ENCODE peak calls at places on chromosomes 3 and 15, in four cellular contexts. K is T follicular helper cell, Q is nephron progenitor cell, A is HuH-7. I is an unnamed sample.

GRCh38 chr3:124885466-124886167 is 1.5 kb downstream of the ITGB5 start:
- DNase-seq in Q (peak; percentile 38), A (no peak), K (no peak), I (no peak)

GRCh38 chr15:91055548-91056331 is 33.3 kb upstream of the VPS33B start:
- DNase-seq in K (peak; percentile 11), Q (peak; percentile 63), A (peak; percentile 73), I (peak; percentile 73)

GRCh38 chr15:98746375-98746679 is 98.0 kb downstream of the IGF1R start:
- DNase-seq in K (no peak), Q (no peak), A (no peak), I (no peak)

GRCh38 chr3:13712682-13713180 is 163.8 kb downstream of the FBLN2 start:
- DNase-seq in A (no peak), Q (no peak), K (no peak), I (no peak)

GRCh38 chr15:82093774-82094211 is 48.0 kb upstream of the MEX3B start:
- DNase-seq in A (no peak), Q (no peak), K (no peak), I (peak; percentile 28)

GRCh38 chr3:58623961-58624360 is 42.6 kb downstream of the FAM3D start:
- DNase-seq in K (no peak), A (no peak), Q (no peak), I (no peak)

GRCh38 chr15:91849749-91850161 is 3.8 kb upstream of the SLCO3A1 start:
- DNase-seq in A (peak; percentile 52), K (no peak), Q (no peak), I (peak; percentile 76)

GRCh38 chr3:117788086-117788485 is 1078.5 kb downstream of the TUSC7 start:
- DNase-seq in K (no peak), A (no peak), Q (no peak), I (no peak)

GRCh38 chr3:79767194-79767952 is 425 bp downstream of the ROBO1 start:
- DNase-seq in K (no peak), Q (peak; percentile 48), A (no peak), I (no peak)

GRCh38 chr15:68407141-68407885 is 24.6 kb downstream of the ITGA11 start:
- DNase-seq in K (no peak), A (no peak), Q (no peak), I (no peak)

GRCh38 chr3:9398715-9399708 is 1.6 kb downstream of the SETD5 start:
- DNase-seq in A (peak; percentile 42), Q (no peak), K (no peak), I (peak; percentile 70)

GRCh38 chr3:11539218-11539617 is 104.5 kb downstream of the VGLL4 start:
- DNase-seq in Q (no peak), A (no peak), K (no peak), I (no peak)

GRCh38 chr3:31962801-31963205 is 18.3 kb downstream of the OSBPL10 start:
- DNase-seq in K (no peak), A (no peak), Q (no peak), I (no peak)

GRCh38 chr3:45547764-45548683 is 46.5 kb upstream of the LIMD1 start:
- DNase-seq in Q (no peak), K (no peak), A (no peak), I (peak; percentile 40)

GRCh38 chr15:60722328-60723112 is 243.6 kb upstream of the ICE2 start:
- DNase-seq in Q (no peak), K (no peak), A (no peak), I (no peak)

GRCh38 chr3:62365311-62366092 is 7.8 kb downstream of the FEZF2 start:
- DNase-seq in K (no peak), Q (no peak), A (no peak), I (no peak)

GRCh38 chr3:148903941-148904340 is 38.8 kb downstream of the CPA3 start:
- DNase-seq in A (no peak), K (no peak), Q (no peak), I (no peak)

GRCh38 chr15:82177291-82178010 is 85.1 kb downstream of the EFL1 start:
- DNase-seq in K (no peak), Q (no peak), A (no peak), I (peak; percentile 52)

GRCh38 chr3:64345351-64345750 is 120.1 kb upstream of the PRICKLE2 start:
- DNase-seq in A (no peak), K (no peak), Q (no peak), I (no peak)

GRCh38 chr3:182711261-182711683 is 82.0 kb upstream of the ATP11B start:
- DNase-seq in Q (no peak), K (no peak), A (no peak), I (no peak)

GRCh38 chr3:108528459-108529231 is 18.2 kb upstream of the MYH15 start:
- DNase-seq in K (no peak), A (no peak), Q (no peak), I (peak; percentile 24)

GRCh38 chr3:99699841-99700240 is 61.4 kb downstream of the COL8A1 start:
- DNase-seq in Q (no peak), K (no peak), A (no peak), I (no peak)

GRCh38 chr15:64351265-64351664 is 4.7 kb downstream of the CSNK1G1 start:
- DNase-seq in Q (no peak), K (no peak), A (no peak), I (no peak)

GRCh38 chr15:39784638-39785037 is 2.0 kb upstream of the FSIP1 start:
- DNase-seq in A (no peak), K (no peak), Q (no peak), I (no peak)

GRCh38 chr3:160154033-160154432 is 71.2 kb upstream of the C3orf80 start:
- DNase-seq in A (no peak), K (no peak), Q (no peak), I (no peak)

GRCh38 chr3:179460260-179460659 is 9.0 kb upstream of the GNB4 start:
- DNase-seq in A (no peak), Q (no peak), K (no peak), I (no peak)

GRCh38 chr15:62365795-62366442 is 200.8 kb upstream of the C2CD4B start:
- DNase-seq in A (no peak), Q (no peak), K (no peak), I (no peak)

GRCh38 chr15:31472636-31473383 is 146.2 kb downstream of the KLF13 start:
- DNase-seq in Q (peak; percentile 27), K (no peak), A (no peak), I (no peak)

GRCh38 chr15:89824607-89824867 is 9.9 kb upstream of the ANPEP start:
- DNase-seq in K (no peak), Q (no peak), A (no peak), I (no peak)

GRCh38 chr15:66734961-66735908 is 33.2 kb downstream of the SMAD6 start:
- DNase-seq in Q (no peak), A (no peak), K (no peak), I (no peak)

GRCh38 chr15:31571676-31572075 is 245.0 kb downstream of the KLF13 start:
- DNase-seq in K (no peak), A (no peak), Q (no peak), I (peak; percentile 39)

GRCh38 chr3:144770291-144770690 is 798.7 kb downstream of the DIPK2A start:
- DNase-seq in A (no peak), K (no peak), Q (no peak), I (no peak)

GRCh38 chr3:168467085-168467714 is 371.5 kb upstream of the GOLIM4 start:
- DNase-seq in Q (no peak), A (no peak), K (no peak), I (peak; percentile 14)

GRCh38 chr3:98655666-98656065 is 62.3 kb upstream of the CPOX start:
- DNase-seq in A (no peak), Q (no peak), K (no peak), I (no peak)

GRCh38 chr15:61374848-61375247 is 145.7 kb upstream of the RORA start:
- DNase-seq in K (no peak), Q (no peak), A (no peak), I (no peak)

GRCh38 chr15:70420421-70421196 is 322.9 kb upstream of the TLE3 start:
- DNase-seq in K (no peak), Q (peak; percentile 31), A (no peak), I (no peak)

GRCh38 chr3:169667380-169667671 is 3.8 kb upstream of the MECOM start:
- DNase-seq in Q (no peak), A (no peak), K (no peak), I (no peak)

GRCh38 chr15:25268166-25268565 is 170.7 kb downstream of the UBE3A start:
- DNase-seq in A (no peak), K (no peak), Q (no peak), I (peak; percentile 35)

GRCh38 chr15:48478581-48478980 is 147.4 kb downstream of the DUT start:
- DNase-seq in K (no peak), A (no peak), Q (no peak), I (no peak)

I was measured in NB4.